ENCODE peak calls at places on chromosomes 4 and X, in seven cellular contexts. M is PC-3, Q is hepatocyte, H is GM23338, L is HCT116, S is MM.1S, K is PC-9. O is an unnamed sample. For H4K20me1 and H3K9me2, the result is how much of the 10 kb centered on the place peaks cover.

GRCh38 chrX:135345328-135345645 is 36.0 kb downstream of the ETDC start:
- DNase-seq in M (peak), Q (peak), H (no peak), L (no peak), S (no peak), K (no peak), O (peak)

GRCh38 chr4:75723117-75723801 is 1.1 kb upstream of the USO1 start:
- DNase-seq in M (peak), Q (peak), H (no peak), L (no peak), S (no peak), K (peak), O (peak)

GRCh38 chr4:75229783-75230570 is 284.2 kb downstream of the RCHY1 start:
- DNase-seq in M (no peak), Q (peak), H (no peak), L (no peak), S (peak), K (no peak), O (no peak)

GRCh38 chrX:46376246-46376885 is 168.9 kb downstream of the ZNF674 start:
- DNase-seq in M (peak), Q (peak), H (peak), L (peak), S (peak), K (peak), O (peak)

GRCh38 chr4:108592674-108592986 is 27.7 kb upstream of the RPL34 start:
- DNase-seq in M (no peak), Q (no peak), H (peak), L (no peak), S (no peak), K (no peak), O (no peak)

GRCh38 chrX:9317174-9317573 is 147.7 kb upstream of the TBL1X start:
- DNase-seq in M (no peak), Q (no peak), H (no peak), L (no peak), S (no peak), K (no peak), O (no peak)

GRCh38 chr4:82899339-82899738 is 1.2 kb upstream of the THAP9 start:
- DNase-seq in M (no peak), Q (no peak), H (no peak), L (no peak), S (no peak), K (no peak), O (peak)

GRCh38 chrX:136585960-136586359 is 53.9 kb downstream of the VGLL1 start:
- DNase-seq in M (no peak), Q (no peak), H (peak), L (no peak), S (no peak), K (no peak), O (no peak)

GRCh38 chrX:9670136-9670905 is 95.3 kb downstream of the GPR143 start:
- DNase-seq in M (no peak), Q (no peak), H (no peak), L (no peak), S (no peak), K (no peak), O (peak)

GRCh38 chr4:13907255-13907751 is 279.8 kb upstream of the BOD1L1 start:
- DNase-seq in M (peak), Q (peak), H (peak), L (no peak), S (peak), K (peak), O (peak)

GRCh38 chrX:15468036-15468435 is 25.1 kb downstream of the PIR start:
- DNase-seq in M (peak), Q (peak), H (peak), L (no peak), S (no peak), K (peak), O (peak)

GRCh38 chr4:111512081-111512774 is 633.0 kb upstream of the FAM241A start:
- DNase-seq in M (peak), Q (peak), H (no peak), L (peak), S (no peak), K (no peak), O (peak)

GRCh38 chr4:185904381-185904780 is 92.4 kb upstream of the SORBS2 start:
- DNase-seq in M (no peak), Q (no peak), H (no peak), L (no peak), S (no peak), K (no peak), O (no peak)

GRCh38 chr4:101277661-101278060 is 69.7 kb downstream of the PPP3CA start:
- DNase-seq in M (peak), Q (peak), H (no peak), L (no peak), S (no peak), K (no peak), O (peak)

GRCh38 chrX:109936114-109936513 is 66.8 kb upstream of the TMEM164 start:
- DNase-seq in M (no peak), Q (no peak), H (no peak), L (no peak), S (no peak), K (no peak), O (peak)

GRCh38 chr4:101279377-101279871 is 67.9 kb downstream of the PPP3CA start:
- DNase-seq in M (no peak), Q (peak), H (no peak), L (no peak), S (peak), K (no peak), O (peak)

GRCh38 chr4:85854543-85854942 is 379.6 kb downstream of the ARHGAP24 start:
- DNase-seq in M (no peak), Q (no peak), H (no peak), L (no peak), S (no peak), K (no peak), O (no peak)

GRCh38 chr4:137361756-137362470 is 170.4 kb downstream of the PCDH18 start:
- DNase-seq in M (no peak), Q (no peak), H (no peak), L (no peak), S (no peak), K (no peak), O (peak)

GRCh38 chr4:26962720-26963119 is 102.1 kb downstream of the STIM2 start:
- DNase-seq in M (no peak), Q (no peak), H (no peak), L (no peak), S (no peak), K (no peak), O (no peak)

GRCh38 chrX:7432901-7433300 is 284.9 kb upstream of the PUDP start:
- DNase-seq in M (no peak), Q (no peak), H (no peak), L (no peak), S (no peak), K (no peak), O (no peak)

GRCh38 chrX:9745417-9746115 is 20.1 kb downstream of the GPR143 start:
- DNase-seq in M (no peak), Q (no peak), H (no peak), L (no peak), S (no peak), K (no peak), O (peak)

GRCh38 chr4:95124906-95125504 is 367.2 kb downstream of the BMPR1B start:
- DNase-seq in M (peak), Q (peak), H (peak), L (peak), S (peak), K (no peak), O (peak)

GRCh38 chr4:41640905-41641304 is 102.9 kb downstream of the LIMCH1 start:
- DNase-seq in M (no peak), Q (no peak), H (no peak), L (no peak), S (no peak), K (no peak), O (no peak)

GRCh38 chr4:162323919-162324318 is 160.1 kb upstream of the FSTL5 start:
- DNase-seq in M (no peak), Q (no peak), H (no peak), L (no peak), S (no peak), K (no peak), O (no peak)

GRCh38 chr4:112182604-112183003 is 37.4 kb downstream of the FAM241A start:
- DNase-seq in M (no peak), Q (no peak), H (no peak), L (no peak), S (no peak), K (no peak), O (no peak)

GRCh38 chrX:136336623-136337022 is 35.9 kb downstream of the ADGRG4 start:
- DNase-seq in M (no peak), Q (no peak), H (peak), L (peak), S (no peak), K (no peak), O (no peak)

DNA sequence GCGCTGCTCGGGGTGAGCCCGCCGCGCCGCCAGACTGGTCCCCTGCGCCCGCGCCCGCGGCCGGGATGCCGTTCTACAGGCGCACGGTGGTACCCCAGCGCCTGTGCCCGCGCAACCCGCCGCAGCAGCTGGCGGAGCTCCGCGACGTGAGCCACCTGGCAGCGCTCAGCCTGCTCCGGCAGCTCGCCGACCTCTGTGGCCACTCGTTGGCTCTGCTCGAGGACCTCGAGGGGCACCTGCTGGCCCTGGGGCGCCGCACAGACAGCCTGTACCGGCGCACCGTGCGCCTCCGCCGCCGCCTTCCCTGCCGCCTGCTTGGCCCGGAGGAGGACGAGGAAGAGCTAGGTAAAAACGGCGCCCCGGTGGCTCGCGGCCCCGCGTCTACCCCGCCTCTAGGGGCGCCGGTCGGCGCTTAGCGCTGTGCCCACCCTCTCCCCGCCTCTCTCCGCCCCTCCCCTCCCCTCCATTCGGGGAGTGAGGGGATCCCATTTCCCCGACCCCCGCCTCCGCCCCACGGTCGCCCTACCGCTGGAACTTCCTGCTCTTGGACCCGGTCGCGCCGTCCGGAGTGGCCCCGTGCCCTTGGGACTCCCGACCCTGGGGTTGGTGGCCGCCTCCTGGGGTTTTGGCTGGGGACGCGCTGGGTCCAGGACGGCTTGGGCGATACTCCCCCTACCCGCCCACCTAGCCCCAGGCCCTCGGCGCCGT is 532 bp downstream of the NHSL2 start:
- DNase-seq in M (no peak), Q (peak), H (peak), L (no peak), S (peak), K (no peak), O (peak)
- TF ChIP-seq EZH2 in M (no peak), Q (no peak), H (no peak), L (no peak), S (no peak), K (no peak), O (no peak)

GRCh38 chrX:20135956-20136355 is 5.7 kb downstream of the EIF1AX start:
- DNase-seq in M (no peak), Q (no peak), H (no peak), L (no peak), S (no peak), K (no peak), O (no peak)
- H4K20me1 ChIP-seq in M (half or more), Q (under half), H (under half), L (under half), S (under half), K (under half), O (under half)

DNA sequence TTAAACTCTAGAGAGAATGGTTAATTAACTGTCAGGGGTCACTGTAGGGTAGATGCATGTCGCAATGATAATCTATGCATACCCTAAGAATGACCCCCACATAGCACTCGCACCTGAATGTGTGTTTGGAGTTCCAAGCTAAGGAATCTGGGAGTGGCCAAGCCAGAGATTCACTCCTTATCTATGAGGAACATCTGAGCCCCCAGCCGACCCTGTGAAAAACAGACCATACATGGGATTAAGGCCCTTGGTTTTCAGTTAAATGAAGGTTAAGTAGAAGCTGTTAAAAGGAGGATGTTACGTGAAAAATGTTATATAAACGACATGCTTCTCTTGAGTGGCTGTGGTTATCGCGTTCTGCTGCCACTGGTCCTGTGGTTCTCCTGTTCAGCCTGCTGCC is 147.2 kb downstream of the RELL1 start:
- DNase-seq in M (no peak), Q (no peak), H (peak), L (no peak), S (no peak), K (no peak), O (no peak)
- H3K9me2 ChIP-seq in M (under half), Q (under half), H (under half), L (under half), S (under half), K (under half), O (under half)

DNA sequence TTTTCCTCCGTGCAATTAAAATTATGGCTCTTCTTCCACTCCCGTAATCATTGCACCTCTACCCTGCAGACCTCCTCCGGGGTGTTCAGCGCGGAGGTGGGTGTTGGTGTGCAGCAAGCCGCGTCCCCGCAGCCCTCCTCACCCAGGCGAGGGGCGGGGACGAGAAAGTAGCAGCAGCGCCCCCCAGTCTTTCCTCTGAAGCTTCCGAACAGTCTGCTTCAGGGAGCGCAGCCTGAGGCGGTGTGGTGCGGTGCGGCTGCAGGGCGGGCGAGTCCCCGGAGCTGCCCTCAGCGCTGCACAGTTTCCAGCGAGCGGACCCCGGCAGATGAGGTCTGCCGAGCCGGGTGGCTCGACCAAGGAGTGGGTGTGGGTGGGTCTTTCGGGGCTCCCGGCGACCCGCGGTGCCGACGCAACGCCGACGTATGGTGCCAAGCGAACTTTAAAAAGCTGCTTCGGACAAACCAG is at the start of gene FRAS1:
- DNase-seq in M (peak), Q (peak), H (peak), L (no peak), S (no peak), K (no peak), O (peak)
- TF ChIP-seq EZH2 in M (no peak), Q (no peak), H (no peak), L (no peak), S (no peak), K (no peak), O (no peak)

DNA sequence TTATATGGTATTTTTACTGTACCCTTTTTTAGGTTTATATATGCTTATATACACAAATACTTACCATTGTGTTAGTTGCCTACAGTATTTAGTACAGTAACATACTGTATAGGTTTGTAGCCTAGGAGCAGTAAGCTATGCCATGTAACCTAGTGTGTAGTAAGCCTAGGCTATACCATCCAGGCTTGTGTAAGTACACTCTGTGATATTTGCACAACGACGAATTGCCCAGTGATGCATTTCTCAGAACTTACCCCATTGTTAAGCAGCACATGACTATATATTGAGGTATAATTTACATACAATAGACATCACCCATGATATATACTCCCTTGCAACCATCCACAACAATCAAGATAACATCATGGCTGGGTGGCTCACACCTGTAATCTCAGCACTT is 40.1 kb downstream of the STAG2 start:
- DNase-seq in M (peak), Q (no peak), H (no peak), L (no peak), S (no peak), K (no peak), O (no peak)
- H4K20me1 ChIP-seq in M (under half), Q (under half), H (under half), L (under half), S (under half), K (half or more), O (under half)

GRCh38 chr4:166012129-166013078 is 139.4 kb downstream of the TLL1 start:
- DNase-seq in M (peak), Q (no peak), H (no peak), L (no peak), S (no peak), K (peak), O (no peak)
- H3K9me2 ChIP-seq in M (under half), Q (under half), H (under half), L (under half), S (under half), K (under half), O (under half)

DNA sequence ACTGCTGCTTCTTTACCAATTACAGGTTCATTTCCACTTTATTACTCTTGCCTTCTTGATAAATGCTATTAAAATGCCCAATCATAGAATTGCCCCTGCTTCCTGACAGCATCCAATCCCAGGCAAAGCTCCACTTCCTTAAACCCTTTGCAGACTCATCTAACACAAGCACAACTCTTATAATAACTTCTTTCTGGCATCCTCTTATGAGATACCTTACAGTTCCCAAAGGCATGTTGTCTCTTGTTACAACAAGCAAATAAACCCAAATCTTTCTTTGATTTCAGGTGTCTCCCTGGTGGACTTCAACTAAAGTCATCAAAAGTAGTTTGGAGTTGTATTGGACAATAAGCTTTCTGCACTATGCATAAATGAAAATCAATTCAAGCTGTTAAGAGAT is 22.5 kb upstream of the ADH7 start:
- DNase-seq in M (no peak), Q (no peak), H (peak), L (no peak), S (no peak), K (no peak), O (no peak)
- TF ChIP-seq EZH2 in M (no peak), Q (no peak), H (no peak), L (no peak), S (no peak), K (no peak), O (no peak)

GRCh38 chr4:102734116-102734515 is 26.7 kb downstream of the MANBA start:
- DNase-seq in M (no peak), Q (no peak), H (no peak), L (no peak), S (no peak), K (no peak), O (no peak)
- H4K20me1 ChIP-seq in M (under half), Q (under half), H (under half), L (under half), S (under half), K (under half), O (under half)

GRCh38 chrX:123186796-123187195 is 2.7 kb downstream of the GRIA3 start:
- DNase-seq in M (no peak), Q (no peak), H (no peak), L (no peak), S (no peak), K (no peak), O (peak)
- H3K9me2 ChIP-seq in M (under half), Q (under half), H (under half), L (under half), S (under half), K (under half), O (under half)

GRCh38 chrX:83511208-83511607 is 3.1 kb downstream of the POU3F4 start:
- DNase-seq in M (no peak), Q (no peak), H (peak), L (no peak), S (no peak), K (no peak), O (no peak)

GRCh38 chrX:83510466-83511181 is 2.5 kb downstream of the POU3F4 start:
- DNase-seq in M (no peak), Q (no peak), H (peak), L (no peak), S (no peak), K (no peak), O (no peak)

GRCh38 chrX:83509246-83509801 is 1.2 kb downstream of the POU3F4 start:
- DNase-seq in M (no peak), Q (no peak), H (no peak), L (no peak), S (no peak), K (no peak), O (no peak)

GRCh38 chrX:83508006-83508405 is at the start of gene POU3F4:
- DNase-seq in M (no peak), Q (no peak), H (peak), L (no peak), S (no peak), K (no peak), O (peak)

DNA sequence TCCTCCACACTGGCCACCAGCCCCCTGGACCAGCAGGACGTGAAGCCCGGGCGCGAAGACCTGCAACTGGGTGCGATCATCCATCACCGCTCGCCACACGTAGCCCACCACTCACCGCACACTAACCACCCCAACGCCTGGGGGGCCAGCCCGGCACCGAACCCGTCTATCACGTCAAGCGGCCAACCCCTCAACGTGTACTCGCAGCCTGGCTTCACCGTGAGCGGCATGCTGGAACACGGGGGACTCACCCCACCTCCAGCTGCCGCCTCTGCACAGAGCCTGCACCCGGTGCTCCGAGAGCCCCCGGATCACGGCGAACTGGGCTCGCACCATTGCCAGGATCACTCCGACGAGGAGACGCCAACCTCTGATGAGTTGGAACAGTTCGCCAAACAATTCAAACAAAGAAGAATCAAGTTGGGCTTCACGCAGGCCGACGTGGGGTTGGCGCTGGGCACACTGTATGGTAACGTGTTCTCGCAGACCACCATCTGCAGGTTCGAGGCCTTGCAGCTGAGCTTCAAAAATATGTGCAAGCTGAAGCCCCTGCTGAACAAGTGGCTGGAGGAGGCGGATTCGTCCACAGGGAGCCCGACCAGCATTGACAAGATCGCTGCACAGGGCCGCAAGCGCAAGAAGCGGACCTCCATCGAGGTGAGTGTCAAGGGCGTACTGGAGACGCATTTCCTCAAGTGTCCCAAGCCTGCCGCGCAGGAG is 596 bp downstream of the POU3F4 start:
- DNase-seq in M (no peak), Q (no peak), H (no peak), L (no peak), S (no peak), K (no peak), O (no peak)
- TF ChIP-seq EZH2 in M (no peak), Q (peak), H (no peak), L (no peak), S (no peak), K (no peak), O (no peak)